ENCODE peak calls at places on chromosomes 7 and 10, in four cellular contexts. L is GM23248, I is stomach, G is aorta. J is an unnamed sample.

GRCh38 chr7:94396044-94396443 is 1.3 kb downstream of the COL1A2 start:
- DNase-seq in I (no peak), L (peak), G (no peak), J (no peak)

GRCh38 chr7:120996333-120996982 is 7.9 kb downstream of the CPED1 start:
- DNase-seq in L (peak), G (peak), I (peak), J (peak)

GRCh38 chr7:3188946-3189345 is 112.1 kb upstream of the SDK1 start:
- DNase-seq in I (no peak), G (peak), L (no peak), J (no peak)

GRCh38 chr7:134593530-134594392 is 44.9 kb downstream of the AKR1B15 start:
- DNase-seq in L (peak), G (peak), I (peak), J (no peak)

GRCh38 chr7:7761340-7761973 is 43.0 kb upstream of the RPA3 start:
- DNase-seq in G (no peak), L (peak), I (no peak), J (no peak)

GRCh38 chr10:47264797-47265281 is 35.2 kb upstream of the GDF10 start:
- DNase-seq in I (no peak), G (no peak), L (no peak), J (no peak)

GRCh38 chr10:113945687-113946085 is 91.2 kb downstream of the NHLRC2 start:
- DNase-seq in I (no peak), G (no peak), L (no peak), J (no peak)

GRCh38 chr10:49056356-49056755 is 59.0 kb downstream of the VSTM4 start:
- DNase-seq in L (peak), G (no peak), I (no peak), J (no peak)

GRCh38 chr10:59633063-59633462 is 76.6 kb downstream of the SLC16A9 start:
- DNase-seq in L (no peak), G (no peak), I (no peak), J (no peak)

GRCh38 chr7:42378149-42378548 is 141.1 kb upstream of the GLI3 start:
- DNase-seq in I (no peak), L (no peak), G (no peak), J (no peak)

GRCh38 chr10:132099701-132100481 is 34.1 kb downstream of the JAKMIP3 start:
- DNase-seq in G (no peak), L (no peak), I (peak), J (no peak)

GRCh38 chr10:1465421-1465902 is 271.9 kb downstream of the ADARB2 start:
- DNase-seq in I (no peak), L (no peak), G (no peak), J (no peak)

GRCh38 chr7:87253589-87254087 is 34.1 kb upstream of the TMEM243 start:
- DNase-seq in G (no peak), L (no peak), I (no peak), J (no peak)

GRCh38 chr10:95511314-95511713 is 49.9 kb downstream of the SORBS1 start:
- DNase-seq in G (no peak), I (no peak), L (no peak), J (no peak)

GRCh38 chr7:31814187-31814586 is 127.2 kb downstream of the PPP1R17 start:
- DNase-seq in G (no peak), I (no peak), L (peak), J (no peak)

GRCh38 chr7:134431805-134432204 is 27.1 kb downstream of the AKR1B1 start:
- DNase-seq in G (no peak), L (no peak), I (peak), J (no peak)

GRCh38 chr10:44198096-44198779 is 186.7 kb downstream of the CXCL12 start:
- DNase-seq in L (no peak), I (no peak), G (no peak), J (no peak)

GRCh38 chr10:112507988-112508387 is 61.0 kb downstream of the VTI1A start:
- DNase-seq in G (no peak), I (no peak), L (no peak), J (no peak)

GRCh38 chr7:25149844-25150243 is 24.8 kb upstream of the CYCS start:
- DNase-seq in L (no peak), G (no peak), I (no peak), J (no peak)

GRCh38 chr10:58712982-58713381 is 200.3 kb downstream of the BICC1 start:
- DNase-seq in L (peak), I (no peak), G (no peak), J (no peak)

GRCh38 chr10:3023892-3024291 is 43.5 kb upstream of the PFKP start:
- DNase-seq in L (no peak), G (no peak), I (no peak), J (no peak)

GRCh38 chr7:28558236-28558635 is 145.9 kb downstream of the CREB5 start:
- DNase-seq in G (no peak), I (no peak), L (no peak), J (no peak)

GRCh38 chr7:37215524-37215923 is 233.1 kb downstream of the ELMO1 start:
- DNase-seq in G (no peak), L (no peak), I (no peak), J (no peak)

GRCh38 chr7:5631185-5631584 is 150.3 kb downstream of the RNF216 start:
- DNase-seq in G (no peak), L (no peak), I (no peak), J (no peak)

GRCh38 chr7:5629941-5630340 is 151.5 kb downstream of the RNF216 start:
- DNase-seq in G (no peak), L (peak), I (no peak), J (no peak)

GRCh38 chr7:5627745-5628547 is 153.5 kb downstream of the RNF216 start:
- DNase-seq in I (no peak), G (no peak), L (no peak), J (no peak)

GRCh38 chr7:5631752-5632151 is 149.7 kb downstream of the RNF216 start:
- DNase-seq in I (no peak), L (no peak), G (no peak), J (no peak)

DNA sequence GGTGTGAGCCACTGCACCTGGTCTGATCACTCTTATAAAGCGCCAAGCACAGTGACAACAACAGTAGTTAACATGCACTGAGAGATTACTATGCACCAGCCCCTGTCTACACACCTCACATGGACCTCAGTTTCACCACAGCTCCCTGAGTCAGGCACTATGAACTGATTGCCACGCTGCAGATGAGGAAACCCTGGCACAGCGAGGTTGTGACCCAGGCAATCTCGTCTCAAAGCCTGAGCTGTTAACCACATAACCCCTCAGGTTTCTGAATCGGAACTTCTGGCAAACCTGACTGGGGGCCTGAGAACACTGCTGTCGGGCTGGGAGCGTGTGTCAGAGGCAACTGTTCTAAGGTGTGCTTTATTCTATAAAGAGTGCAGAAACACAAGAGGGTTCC is 150.8 kb downstream of the RNF216 start:
- DNase-seq in G (no peak), I (no peak), L (peak), J (no peak)
- H3K27ac ChIP-seq in G (no peak), I (no peak), L (peak), J (peak)

GRCh38 chr10:34413214-34413613 is 401.9 kb downstream of the PARD3 start:
- DNase-seq in G (no peak), L (no peak), I (no peak), J (no peak)

GRCh38 chr10:34405611-34406462 is 409.3 kb downstream of the PARD3 start:
- DNase-seq in L (peak), I (no peak), G (no peak), J (no peak)

GRCh38 chr10:34403512-34403911 is 411.6 kb downstream of the PARD3 start:
- DNase-seq in G (no peak), I (no peak), L (no peak), J (no peak)

GRCh38 chr10:34406463-34407138 is 408.5 kb downstream of the PARD3 start:
- DNase-seq in L (no peak), I (no peak), G (no peak), J (no peak)

GRCh38 chr10:34407227-34407626 is 407.9 kb downstream of the PARD3 start:
- DNase-seq in L (no peak), G (no peak), I (no peak), J (no peak)
- H3K27ac ChIP-seq in L (no peak), G (no peak), I (no peak), J (no peak)

GRCh38 chr10:11684717-11685645 is 57.2 kb upstream of the ECHDC3 start:
- DNase-seq in L (peak), G (peak), I (peak), J (peak)
- H3K27ac ChIP-seq in L (peak), G (no peak), I (peak), J (peak)

GRCh38 chr10:72328045-72328828 is 26.5 kb downstream of the DNAJB12 start:
- DNase-seq in G (peak), L (peak), I (peak), J (no peak)

GRCh38 chr10:72328829-72329204 is 25.9 kb downstream of the DNAJB12 start:
- DNase-seq in I (no peak), L (no peak), G (no peak), J (no peak)

GRCh38 chr10:72331575-72332422 is 22.9 kb downstream of the DNAJB12 start:
- DNase-seq in G (peak), L (peak), I (peak), J (peak)

GRCh38 chr10:72330059-72330426 is 24.7 kb downstream of the DNAJB12 start:
- DNase-seq in L (no peak), I (no peak), G (no peak), J (no peak)

DNA sequence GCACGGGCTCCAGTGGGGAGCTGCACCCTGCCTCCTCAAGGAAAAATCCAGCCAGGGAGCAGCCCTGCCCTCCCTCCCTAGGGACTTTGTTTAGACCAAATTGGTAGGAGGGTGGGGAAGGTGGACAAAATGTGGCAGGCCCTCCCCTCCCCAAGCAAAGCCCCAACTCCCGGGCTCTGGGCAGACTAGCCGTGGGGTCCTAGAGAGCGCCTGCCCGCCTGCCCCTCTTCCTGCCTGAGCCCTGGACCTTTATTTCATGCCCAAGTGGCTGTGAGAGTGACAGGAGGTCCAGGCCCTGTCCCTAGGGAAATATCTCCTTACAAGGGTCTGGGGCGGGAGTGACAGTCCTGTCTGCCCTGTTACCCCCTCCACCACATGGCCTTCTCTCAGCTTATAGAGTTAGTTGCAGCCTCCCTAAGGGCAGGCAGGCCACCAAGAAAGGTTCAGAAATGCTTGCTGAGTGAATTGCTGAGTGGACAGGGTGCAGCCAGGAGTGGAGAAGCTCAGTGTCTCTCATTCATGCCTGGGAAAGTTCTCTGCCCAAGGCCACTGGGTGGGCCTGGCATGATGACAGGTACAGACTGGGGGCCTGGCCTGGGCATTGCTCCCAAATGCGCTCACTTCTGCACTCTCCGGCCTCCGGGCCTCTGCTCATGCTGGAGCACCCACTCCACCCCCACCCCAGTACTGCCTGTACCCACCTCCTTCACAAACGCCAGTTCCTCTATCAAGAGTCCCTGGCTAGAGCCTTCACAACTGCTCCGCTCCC is 25.2 kb downstream of the DNAJB12 start:
- DNase-seq in L (no peak), G (no peak), I (peak), J (no peak)
- H3K27ac ChIP-seq in L (no peak), G (no peak), I (peak), J (peak)

DNA sequence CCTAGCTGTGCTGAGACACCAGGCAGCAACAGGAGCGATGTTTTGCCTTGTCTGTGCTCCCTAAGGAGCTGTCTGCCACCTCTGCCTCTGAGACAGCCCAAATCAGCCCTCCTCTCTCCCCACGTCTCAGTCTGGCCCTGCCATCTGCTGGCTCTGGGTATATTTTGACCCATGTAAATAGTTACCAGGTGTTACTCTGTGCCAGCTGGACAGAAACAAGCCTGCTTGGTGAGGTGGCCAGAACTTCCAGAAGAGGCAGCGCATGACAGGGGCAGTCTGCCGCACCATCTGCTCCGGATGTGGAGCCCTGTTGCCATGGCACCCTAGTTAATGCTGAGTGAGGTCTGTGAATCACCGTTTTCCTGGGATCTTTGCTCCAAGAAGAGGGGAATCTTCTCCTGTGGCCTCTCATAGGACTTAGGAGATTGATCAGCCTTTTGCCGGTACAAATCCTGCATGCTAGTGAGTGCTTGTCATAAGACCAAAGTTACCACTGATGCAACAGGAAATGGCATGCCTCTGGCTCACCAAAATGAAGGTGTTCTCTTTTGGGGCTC is 31.8 kb downstream of the GSTO2 start:
- DNase-seq in G (peak), L (peak), I (peak), J (no peak)
- H3K27ac ChIP-seq in G (peak), L (peak), I (peak), J (peak)